ENCODE peak calls at places on chromosomes 1 and 21, in four cellular contexts. C is AG09309, J is lower lobe of right lung, P is retinal pigment epithelial cell. E is an unnamed sample.

GRCh38 chr1:39272791-39273071 is 68.2 kb downstream of the MACF1 start:
- DNase-seq in J (no peak), P (no peak), C (no peak), E (no peak)

GRCh38 chr1:244161111-244161510 is 110.0 kb downstream of the ZBTB18 start:
- DNase-seq in P (no peak), C (no peak), J (no peak), E (no peak)

GRCh38 chr1:113758631-113759340 is 500 bp downstream of the PHTF1 start:
- DNase-seq in P (no peak), C (no peak), J (peak; percentile 84), E (peak; percentile 68)

GRCh38 chr1:1567831-1568380 is 6.8 kb downstream of the SSU72 start:
- DNase-seq in C (no peak), J (no peak), P (no peak), E (no peak)

GRCh38 chr21:38903578-38904193 is 98.0 kb downstream of the ETS2 start:
- DNase-seq in J (no peak), P (peak; percentile 84), C (no peak), E (no peak)

GRCh38 chr1:83065952-83066727 is 932.8 kb downstream of the TTLL7 start:
- DNase-seq in P (no peak), J (no peak), C (no peak), E (no peak)

GRCh38 chr1:28836421-28836956 is 24.5 kb downstream of the OPRD1 start:
- DNase-seq in C (no peak), P (no peak), J (no peak), E (no peak)

GRCh38 chr1:177219458-177220390 is 49.0 kb downstream of the BRINP2 start:
- DNase-seq in P (no peak), C (no peak), J (no peak), E (no peak)

GRCh38 chr1:21489146-21489545 is 20.1 kb upstream of the ALPL start:
- DNase-seq in P (no peak), C (no peak), J (no peak), E (no peak)

GRCh38 chr1:204196068-204196795 is at the start of gene KISS1:
- DNase-seq in P (no peak), J (no peak), C (no peak), E (no peak)

GRCh38 chr21:44880762-44881585 is 7.5 kb upstream of the PTTG1IP start:
- DNase-seq in P (no peak), J (no peak), C (no peak), E (no peak)

GRCh38 chr1:39167632-39168209 is 36.8 kb upstream of the MACF1 start:
- DNase-seq in C (no peak), P (no peak), J (no peak), E (no peak)

DNA sequence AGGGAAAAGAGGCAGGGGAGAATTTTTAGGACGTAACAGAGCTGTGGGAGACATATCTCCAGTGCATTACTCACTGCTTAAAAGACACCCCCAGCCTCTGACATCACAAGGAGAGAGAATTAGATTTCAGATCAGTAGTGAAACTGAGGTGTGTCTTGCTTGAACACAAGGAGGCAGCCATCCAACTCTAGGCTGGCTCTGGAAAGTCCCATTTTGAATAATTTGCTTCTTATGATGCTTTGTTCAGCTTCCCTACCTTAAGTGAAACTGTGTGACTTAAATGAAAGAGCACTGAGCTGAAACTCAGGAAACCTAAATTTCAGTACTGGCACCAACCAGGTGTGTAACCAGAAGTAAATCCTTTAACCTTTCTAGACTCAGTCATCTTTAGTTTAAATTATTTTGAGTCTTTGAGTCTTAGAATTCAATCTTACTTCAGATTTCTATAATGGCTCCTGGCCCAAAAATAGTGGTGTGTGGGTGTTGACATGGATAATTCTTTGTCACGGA is 251.6 kb upstream of the SGIP1 start:
- DNase-seq in P (peak; percentile 62), J (no peak), C (peak; percentile 79), E (peak; percentile 89)
- TF ChIP-seq CTCF in P (peak; percentile 33), J (no peak), C (peak; percentile 32), E (no peak)

GRCh38 chr1:9827558-9828185 is 3.9 kb upstream of the CLSTN1 start:
- DNase-seq in C (no peak), P (no peak), J (no peak), E (peak; percentile 41)
- TF ChIP-seq CTCF in C (peak; percentile 48), P (peak; percentile 53), J (no peak), E (peak; percentile 33)

GRCh38 chr1:36482724-36483388 is at the start of gene CSF3R:
- DNase-seq in J (peak; percentile 76), C (no peak), P (no peak), E (no peak)

GRCh38 chr1:36479505-36480051 is 3.1 kb downstream of the CSF3R start:
- DNase-seq in P (no peak), J (no peak), C (no peak), E (no peak)

GRCh38 chr1:36481091-36481490 is 1.6 kb downstream of the CSF3R start:
- DNase-seq in J (no peak), P (no peak), C (no peak), E (no peak)

GRCh38 chr1:36481771-36482723 is 666 bp downstream of the CSF3R start:
- DNase-seq in J (no peak), P (no peak), C (no peak), E (peak; percentile 15)

GRCh38 chr1:36480161-36480560 is 2.6 kb downstream of the CSF3R start:
- DNase-seq in P (no peak), J (no peak), C (no peak), E (no peak)
- TF ChIP-seq CTCF in P (no peak), J (no peak), C (no peak), E (no peak)

GRCh38 chr1:86146566-86146965 is 10.0 kb downstream of the COL24A1 start:
- DNase-seq in P (no peak), J (no peak), C (no peak), E (no peak)
- TF ChIP-seq CTCF in P (peak; percentile 16), J (no peak), C (no peak), E (no peak)

DNA sequence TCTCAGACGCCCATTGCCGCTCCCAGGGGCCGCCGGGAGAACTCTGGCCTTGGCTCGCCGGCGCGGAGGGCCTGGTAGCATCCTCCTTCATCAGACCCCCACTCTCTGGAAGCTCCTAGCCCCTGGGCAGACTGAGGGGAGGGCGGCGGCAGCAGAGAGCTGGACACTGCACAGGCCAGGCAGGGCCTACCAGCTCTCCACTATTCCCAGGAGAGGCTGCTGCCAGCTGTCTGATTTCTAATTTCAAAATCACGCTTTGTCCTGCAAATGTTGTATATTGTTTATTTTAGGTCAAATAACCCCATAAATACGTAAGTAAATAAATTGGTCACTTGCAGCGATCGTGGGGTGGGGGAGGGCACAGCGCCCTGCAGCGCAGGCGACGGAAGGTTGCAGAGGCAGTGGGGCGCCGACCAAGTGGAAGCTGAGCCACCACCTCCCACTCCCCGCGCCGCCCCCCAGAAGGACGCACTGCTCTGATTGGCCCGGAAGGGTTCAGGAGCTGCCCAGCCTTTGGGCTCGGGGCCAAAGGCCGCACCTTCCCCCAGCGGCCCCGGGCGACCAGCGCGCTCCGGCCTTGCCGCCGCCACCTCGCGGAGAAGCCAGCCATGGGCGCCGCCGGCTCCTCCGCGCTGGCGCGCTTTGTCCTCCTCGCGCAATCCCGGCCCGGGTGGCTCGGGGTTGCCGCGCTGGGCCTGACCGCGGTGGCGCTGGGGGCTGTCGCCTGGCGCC is at the start of gene MTARC1:
- DNase-seq in J (peak; percentile 82), C (no peak), P (no peak), E (no peak)
- TF ChIP-seq CTCF in J (peak; percentile 12), C (no peak), P (no peak), E (no peak)